ENCODE peak calls at places on chromosomes 4 and X, in seven cellular contexts. One of them, this sample, is unnamed. For H3K4me1, the result is how much of the 10 kb centered on the place peaks cover.

GRCh38 chr4:91064157-91064853 is 937.1 kb downstream of the CCSER1 start:
- DNase-seq in Karpas-422: no peak
- DNase-seq in HCT116: peak
- DNase-seq in GM23248: no peak
- DNase-seq in fibroblast of lung: peak
- DNase-seq in kidney: peak
- DNase-seq in endothelial cell of umbilical vein: peak
- DNase-seq in this sample: no peak

GRCh38 chrX:118066867-118067515 is 49.6 kb downstream of the KLHL13 start:
- DNase-seq in endothelial cell of umbilical vein: no peak
- DNase-seq in fibroblast of lung: no peak
- DNase-seq in Karpas-422: no peak
- DNase-seq in GM23248: no peak
- DNase-seq in HCT116: no peak
- DNase-seq in kidney: no peak
- DNase-seq in this sample: no peak

GRCh38 chr4:1192493-1193205 is 20.3 kb upstream of the SPON2 start:
- DNase-seq in GM23248: no peak
- DNase-seq in Karpas-422: no peak
- DNase-seq in HCT116: no peak
- DNase-seq in kidney: peak
- DNase-seq in endothelial cell of umbilical vein: no peak
- DNase-seq in fibroblast of lung: no peak
- DNase-seq in this sample: no peak

GRCh38 chr4:103075435-103075893 is 1.1 kb downstream of the SLC9B2 start:
- DNase-seq in endothelial cell of umbilical vein: peak
- DNase-seq in kidney: no peak
- DNase-seq in Karpas-422: peak
- DNase-seq in fibroblast of lung: peak
- DNase-seq in GM23248: peak
- DNase-seq in HCT116: peak
- DNase-seq in this sample: peak

GRCh38 chr4:40046311-40046980 is 10.2 kb upstream of the N4BP2 start:
- DNase-seq in fibroblast of lung: peak
- DNase-seq in endothelial cell of umbilical vein: peak
- DNase-seq in kidney: no peak
- DNase-seq in Karpas-422: no peak
- DNase-seq in GM23248: peak
- DNase-seq in HCT116: no peak
- DNase-seq in this sample: peak

GRCh38 chr4:138555584-138555983 is 313.4 kb upstream of the SLC7A11 start:
- DNase-seq in GM23248: peak
- DNase-seq in HCT116: no peak
- DNase-seq in endothelial cell of umbilical vein: no peak
- DNase-seq in kidney: no peak
- DNase-seq in fibroblast of lung: peak
- DNase-seq in Karpas-422: peak
- DNase-seq in this sample: no peak

GRCh38 chr4:101155859-101156430 is 191.4 kb downstream of the PPP3CA start:
- DNase-seq in HCT116: no peak
- DNase-seq in fibroblast of lung: no peak
- DNase-seq in kidney: no peak
- DNase-seq in endothelial cell of umbilical vein: no peak
- DNase-seq in GM23248: no peak
- DNase-seq in Karpas-422: no peak
- DNase-seq in this sample: no peak

GRCh38 chr4:82561745-82562552 is at the start of gene TMEM150C:
- DNase-seq in kidney: peak
- DNase-seq in Karpas-422: no peak
- DNase-seq in GM23248: peak
- DNase-seq in fibroblast of lung: peak
- DNase-seq in HCT116: no peak
- DNase-seq in endothelial cell of umbilical vein: peak
- DNase-seq in this sample: peak

GRCh38 chrX:136879001-136879667 is 1.4 kb downstream of the RBMX start:
- DNase-seq in fibroblast of lung: peak
- DNase-seq in endothelial cell of umbilical vein: no peak
- DNase-seq in kidney: no peak
- DNase-seq in Karpas-422: peak
- DNase-seq in GM23248: peak
- DNase-seq in HCT116: no peak
- DNase-seq in this sample: peak

GRCh38 chrX:128816919-128817318 is 706.4 kb downstream of the SMARCA1 start:
- DNase-seq in endothelial cell of umbilical vein: no peak
- DNase-seq in kidney: no peak
- DNase-seq in GM23248: no peak
- DNase-seq in HCT116: no peak
- DNase-seq in fibroblast of lung: no peak
- DNase-seq in Karpas-422: peak
- DNase-seq in this sample: no peak

GRCh38 chr4:113837397-113837796 is 75.9 kb upstream of the CAMK2D start:
- DNase-seq in kidney: no peak
- DNase-seq in endothelial cell of umbilical vein: peak
- DNase-seq in GM23248: peak
- DNase-seq in HCT116: no peak
- DNase-seq in fibroblast of lung: peak
- DNase-seq in Karpas-422: peak
- DNase-seq in this sample: peak

GRCh38 chr4:7755529-7755928 is 184.1 kb downstream of the AFAP1 start:
- DNase-seq in endothelial cell of umbilical vein: no peak
- DNase-seq in Karpas-422: no peak
- DNase-seq in kidney: peak
- DNase-seq in GM23248: no peak
- DNase-seq in HCT116: no peak
- DNase-seq in fibroblast of lung: no peak
- DNase-seq in this sample: no peak

GRCh38 chr4:7753271-7753670 is 186.4 kb downstream of the AFAP1 start:
- DNase-seq in GM23248: no peak
- DNase-seq in Karpas-422: no peak
- DNase-seq in endothelial cell of umbilical vein: no peak
- DNase-seq in HCT116: no peak
- DNase-seq in kidney: peak
- DNase-seq in fibroblast of lung: no peak
- DNase-seq in this sample: no peak

GRCh38 chr4:7752649-7753048 is 187.0 kb downstream of the AFAP1 start:
- DNase-seq in kidney: peak
- DNase-seq in endothelial cell of umbilical vein: no peak
- DNase-seq in GM23248: peak
- DNase-seq in HCT116: no peak
- DNase-seq in Karpas-422: no peak
- DNase-seq in fibroblast of lung: no peak
- DNase-seq in this sample: no peak

GRCh38 chr4:7754565-7755262 is 184.9 kb downstream of the AFAP1 start:
- DNase-seq in kidney: peak
- DNase-seq in Karpas-422: no peak
- DNase-seq in GM23248: no peak
- DNase-seq in endothelial cell of umbilical vein: no peak
- DNase-seq in fibroblast of lung: no peak
- DNase-seq in HCT116: no peak
- DNase-seq in this sample: no peak

GRCh38 chr4:7753931-7754465 is 185.7 kb downstream of the AFAP1 start:
- DNase-seq in Karpas-422: peak
- DNase-seq in endothelial cell of umbilical vein: no peak
- DNase-seq in fibroblast of lung: no peak
- DNase-seq in HCT116: no peak
- DNase-seq in GM23248: no peak
- DNase-seq in kidney: no peak
- DNase-seq in this sample: no peak
- H3K4me3 ChIP-seq in Karpas-422: peak
- H3K4me3 ChIP-seq in endothelial cell of umbilical vein: no peak
- H3K4me3 ChIP-seq in fibroblast of lung: no peak
- H3K4me3 ChIP-seq in HCT116: no peak
- H3K4me3 ChIP-seq in GM23248: no peak
- H3K4me3 ChIP-seq in kidney: no peak
- H3K4me3 ChIP-seq in this sample: no peak

DNA sequence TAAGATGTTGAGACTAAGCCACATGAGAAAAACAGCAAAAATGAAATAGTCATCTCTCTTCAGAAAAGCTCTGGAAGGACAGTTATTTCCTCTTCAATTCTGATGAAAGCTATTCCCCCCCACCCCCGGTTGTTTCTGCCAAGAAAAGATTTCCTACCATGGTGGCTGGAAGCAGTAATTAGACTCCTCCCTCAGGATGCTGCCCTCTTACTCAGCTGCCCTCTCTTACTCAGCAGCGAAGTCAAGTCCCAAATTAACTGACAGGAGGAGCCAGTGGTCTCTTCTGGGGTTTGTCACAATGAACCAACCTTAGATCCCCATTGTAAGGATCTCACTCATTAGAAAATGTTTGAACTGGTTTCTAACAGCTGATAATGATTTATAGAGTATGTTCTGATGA is 38.0 kb downstream of the GPM6B start:
- DNase-seq in Karpas-422: no peak
- DNase-seq in HCT116: no peak
- DNase-seq in endothelial cell of umbilical vein: peak
- DNase-seq in kidney: no peak
- DNase-seq in GM23248: peak
- DNase-seq in fibroblast of lung: peak
- DNase-seq in this sample: peak
- H3K4me1 ChIP-seq in Karpas-422: under half
- H3K4me1 ChIP-seq in HCT116: under half
- H3K4me1 ChIP-seq in endothelial cell of umbilical vein: under half
- H3K4me1 ChIP-seq in kidney: under half
- H3K4me1 ChIP-seq in GM23248: under half
- H3K4me1 ChIP-seq in fibroblast of lung: under half
- H3K4me1 ChIP-seq in this sample: under half

DNA sequence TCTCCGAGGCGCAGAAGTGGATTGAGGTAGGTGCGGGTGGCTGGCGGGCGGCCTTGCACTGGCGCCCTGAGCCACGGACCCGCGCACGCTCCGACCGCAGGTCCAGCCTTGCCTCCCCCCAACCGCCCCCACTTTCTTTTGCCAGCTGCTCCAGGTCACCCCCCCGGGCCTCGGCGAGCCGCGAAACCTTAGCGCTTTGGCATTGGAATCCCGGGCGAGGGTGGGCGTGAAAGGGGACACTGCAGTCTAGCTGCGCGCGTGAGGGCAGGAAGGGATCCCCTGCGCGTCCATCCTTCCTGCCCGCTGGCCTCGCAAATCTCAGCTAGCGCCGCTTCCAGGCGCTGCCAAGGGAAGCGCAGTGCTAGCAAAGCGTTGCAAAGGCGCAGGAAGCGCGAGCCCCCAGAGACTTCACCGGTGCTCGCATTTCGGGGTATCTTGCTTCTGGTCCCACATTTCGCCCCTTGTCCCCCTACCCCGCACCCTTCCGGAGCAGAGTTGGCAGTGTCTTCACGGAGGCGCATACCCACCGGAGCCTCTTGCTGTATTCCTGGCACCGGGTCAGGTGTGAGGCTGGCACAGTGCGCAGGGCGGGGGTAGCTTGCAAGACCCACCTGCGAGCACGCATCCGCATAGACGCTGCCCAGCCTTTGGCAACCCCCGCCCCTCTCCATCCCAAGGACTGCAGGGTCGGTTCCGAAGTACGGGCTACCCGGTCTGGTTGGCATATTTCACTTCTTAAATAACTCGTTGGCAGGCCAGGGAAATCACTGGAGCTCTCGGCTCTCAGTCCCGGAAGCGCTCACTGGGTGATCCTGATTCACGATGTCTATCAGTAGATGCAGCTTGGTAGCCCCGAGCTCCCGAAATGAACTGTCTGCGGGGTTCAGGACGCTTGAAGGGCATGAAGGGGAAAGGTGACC is 104.4 kb downstream of the UCHL1 start:
- DNase-seq in HCT116: no peak
- DNase-seq in fibroblast of lung: peak
- DNase-seq in Karpas-422: no peak
- DNase-seq in endothelial cell of umbilical vein: peak
- DNase-seq in kidney: peak
- DNase-seq in GM23248: peak
- DNase-seq in this sample: peak
- H3K9ac ChIP-seq in HCT116: peak
- H3K9ac ChIP-seq in fibroblast of lung: no peak
- H3K9ac ChIP-seq in Karpas-422: no peak
- H3K9ac ChIP-seq in endothelial cell of umbilical vein: no peak
- H3K9ac ChIP-seq in kidney: peak
- H3K9ac ChIP-seq in GM23248: peak
- H3K9ac ChIP-seq in this sample: peak

GRCh38 chrX:138020941-138021340 is 455.0 kb downstream of the ZIC3 start:
- DNase-seq in endothelial cell of umbilical vein: no peak
- DNase-seq in kidney: no peak
- DNase-seq in GM23248: no peak
- DNase-seq in Karpas-422: no peak
- DNase-seq in HCT116: no peak
- DNase-seq in fibroblast of lung: no peak
- DNase-seq in this sample: no peak

GRCh38 chrX:138014577-138014976 is 448.6 kb downstream of the ZIC3 start:
- DNase-seq in endothelial cell of umbilical vein: no peak
- DNase-seq in kidney: no peak
- DNase-seq in fibroblast of lung: peak
- DNase-seq in Karpas-422: no peak
- DNase-seq in GM23248: no peak
- DNase-seq in HCT116: no peak
- DNase-seq in this sample: no peak

DNA sequence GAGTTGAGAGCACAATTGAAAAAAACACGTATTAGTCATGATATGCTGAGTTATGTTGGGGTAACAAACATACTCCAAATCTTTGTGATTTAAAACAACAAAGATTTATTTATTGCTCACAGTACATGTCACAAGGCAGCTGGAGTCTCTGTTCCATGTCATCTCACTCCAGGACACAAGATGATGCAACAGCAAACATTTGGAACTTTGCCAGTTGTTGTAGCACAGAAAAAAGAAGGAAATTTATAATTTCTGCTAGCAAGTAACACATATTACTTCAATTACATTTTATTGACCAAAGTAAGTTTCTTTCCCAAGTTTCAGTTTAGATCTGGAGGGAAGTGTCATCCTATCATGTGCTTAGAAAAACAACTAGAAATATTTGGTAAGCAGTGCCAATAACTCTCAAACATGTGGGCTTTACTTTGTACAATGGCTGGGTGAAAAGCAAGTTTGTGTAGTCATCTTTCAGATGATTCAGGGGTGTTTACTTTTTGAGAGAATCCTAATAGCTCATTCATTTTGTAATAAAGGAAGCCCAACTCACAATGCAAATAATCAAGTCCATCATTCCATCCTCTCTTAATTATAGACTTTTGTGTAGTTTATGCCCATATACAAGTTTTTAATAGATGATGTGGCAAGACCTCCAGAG is 452.3 kb downstream of the ZIC3 start:
- DNase-seq in HCT116: no peak
- DNase-seq in kidney: no peak
- DNase-seq in fibroblast of lung: peak
- DNase-seq in GM23248: peak
- DNase-seq in Karpas-422: no peak
- DNase-seq in endothelial cell of umbilical vein: no peak
- DNase-seq in this sample: no peak
- H3K4me3 ChIP-seq in HCT116: no peak
- H3K4me3 ChIP-seq in kidney: no peak
- H3K4me3 ChIP-seq in fibroblast of lung: no peak
- H3K4me3 ChIP-seq in GM23248: no peak
- H3K4me3 ChIP-seq in Karpas-422: no peak
- H3K4me3 ChIP-seq in endothelial cell of umbilical vein: no peak
- H3K4me3 ChIP-seq in this sample: no peak

GRCh38 chr4:128821151-128821550 is 11.7 kb downstream of the JADE1 start:
- DNase-seq in fibroblast of lung: no peak
- DNase-seq in GM23248: no peak
- DNase-seq in endothelial cell of umbilical vein: no peak
- DNase-seq in kidney: no peak
- DNase-seq in Karpas-422: no peak
- DNase-seq in HCT116: no peak
- DNase-seq in this sample: no peak
- H3K4me1 ChIP-seq in fibroblast of lung: under half
- H3K4me1 ChIP-seq in GM23248: half or more
- H3K4me1 ChIP-seq in endothelial cell of umbilical vein: under half
- H3K4me1 ChIP-seq in kidney: under half
- H3K4me1 ChIP-seq in Karpas-422: half or more
- H3K4me1 ChIP-seq in HCT116: under half
- H3K4me1 ChIP-seq in this sample: half or more

This sample was measured in adipocyte.